ENCODE peak calls at places on chromosomes 13 and 19, in nine cellular contexts. M is anterior cingulate cortex, K is fibroblast of lung, N is non-pigmented ciliary epithelial cell, I is activated T-helper 1 cell treated with Interleukin-2 at 50 U/mL for 16 hours, V is dorsolateral prefrontal cortex, P is mesenteric fat pad, W is caudate nucleus, R is PC-3. O is an unnamed sample.

GRCh38 chr13:112852392-112852791 is 116.6 kb upstream of the MCF2L start:
- DNase-seq in M (no peak), K (no peak), N (no peak), I (no peak), V (no peak), P (peak; percentile 72), W (no peak), R (no peak), O (no peak)

GRCh38 chr19:49595006-49595818 is 4.2 kb downstream of the PRR12 start:
- DNase-seq in M (no peak), K (no peak), N (no peak), I (no peak), V (no peak), P (no peak), W (no peak), R (no peak), O (no peak)

GRCh38 chr13:113653264-113654174 is 4.5 kb downstream of the ATP4B start:
- DNase-seq in M (no peak), K (no peak), N (no peak), I (no peak), V (peak; percentile 29), P (peak; percentile 81), W (no peak), R (peak; percentile 12), O (no peak)

GRCh38 chr19:54937926-54938325 is 9.4 kb downstream of the NLRP7 start:
- DNase-seq in M (no peak), K (no peak), N (no peak), I (no peak), V (no peak), P (no peak), W (no peak), R (no peak), O (no peak)

GRCh38 chr13:87376081-87376480 is 295.1 kb upstream of the SLITRK5 start:
- DNase-seq in M (no peak), K (no peak), N (peak; percentile 6), I (no peak), V (no peak), P (no peak), W (no peak), R (no peak), O (no peak)

GRCh38 chr19:48698046-48698445 is 2.3 kb downstream of the FUT2 start:
- DNase-seq in M (no peak), K (peak; percentile 63), N (no peak), I (no peak), V (no peak), P (no peak), W (no peak), R (peak; percentile 61), O (no peak)

GRCh38 chr19:15091918-15092753 is 10.1 kb downstream of the OR1I1 start:
- DNase-seq in M (no peak), K (peak; percentile 77), N (peak; percentile 31), I (peak; percentile 6), V (no peak), P (no peak), W (no peak), R (peak; percentile 89), O (no peak)

GRCh38 chr13:106182404-106182803 is 353.1 kb downstream of the EFNB2 start:
- DNase-seq in M (no peak), K (peak; percentile 86), N (peak; percentile 84), I (no peak), V (no peak), P (no peak), W (no peak), R (peak; percentile 78), O (peak; percentile 9)

GRCh38 chr13:43407023-43407581 is 379.7 kb downstream of the ENOX1 start:
- DNase-seq in M (no peak), K (no peak), N (no peak), I (no peak), V (no peak), P (no peak), W (no peak), R (no peak), O (no peak)

GRCh38 chr13:46168341-46168740 is 13.6 kb downstream of the LCP1 start:
- DNase-seq in M (no peak), K (no peak), N (no peak), I (no peak), V (no peak), P (no peak), W (no peak), R (no peak), O (no peak)

GRCh38 chr19:38321646-38322323 is 2.1 kb downstream of the KCNK6 start:
- DNase-seq in M (no peak), K (peak; percentile 25), N (no peak), I (no peak), V (no peak), P (no peak), W (no peak), R (no peak), O (no peak)

GRCh38 chr19:18488403-18488723 is 33.5 kb downstream of the ELL start:
- DNase-seq in M (peak; percentile 9), K (no peak), N (no peak), I (no peak), V (no peak), P (no peak), W (no peak), R (peak; percentile 25), O (no peak)

GRCh38 chr13:110302154-110302553 is 4.8 kb downstream of the COL4A1 start:
- DNase-seq in M (no peak), K (no peak), N (no peak), I (no peak), V (no peak), P (peak; percentile 35), W (no peak), R (no peak), O (no peak)

GRCh38 chr13:72849571-72849970 is 67.6 kb downstream of the PIBF1 start:
- DNase-seq in M (no peak), K (peak; percentile 12), N (no peak), I (no peak), V (no peak), P (no peak), W (no peak), R (no peak), O (no peak)